ENCODE peak calls at places on chromosomes 6 and 20, in ten cellular contexts. H is astrocyte of the spinal cord; V is PC-3; R is activated CD8-positive, alpha-beta T cell treated with anti-CD3 and anti-CD28 coated beads for 36 hours; D is CD8-positive, alpha-beta T cell; W is kidney epithelial cell; P is astrocyte; I is progenitor cell of endocrine pancreas; G is AG09309; A is AG04450. B is an unnamed sample.

GRCh38 chr6:139757766-139758655 is 383.6 kb upstream of the CITED2 start:
- DNase-seq in H (peak), V (no peak), R (no peak), D (no peak), W (no peak), P (peak), I (no peak), G (peak), A (no peak), B (no peak)

GRCh38 chr6:12538881-12539357 is 177.6 kb upstream of the PHACTR1 start:
- DNase-seq in H (peak), V (no peak), R (no peak), D (no peak), W (no peak), P (peak), I (no peak), G (no peak), A (no peak), B (no peak)

GRCh38 chr6:44304282-44305199 is 8.6 kb downstream of the AARS2 start:
- DNase-seq in H (peak), V (peak), R (peak), D (peak), W (no peak), P (peak), I (no peak), G (no peak), A (no peak), B (peak)

GRCh38 chr6:122652431-122652830 is 42.2 kb downstream of the PKIB start:
- DNase-seq in H (peak), V (peak), R (no peak), D (no peak), W (peak), P (peak), I (no peak), G (no peak), A (no peak), B (peak)

GRCh38 chr6:41570270-41570615 is 24.1 kb downstream of the FOXP4 start:
- DNase-seq in H (no peak), V (no peak), R (no peak), D (no peak), W (no peak), P (no peak), I (no peak), G (no peak), A (no peak), B (no peak)

GRCh38 chr6:98946266-98946817 is 1.4 kb downstream of the FBXL4 start:
- DNase-seq in H (peak), V (no peak), R (no peak), D (no peak), W (no peak), P (no peak), I (no peak), G (no peak), A (no peak), B (no peak)

GRCh38 chr20:48339986-48340884 is 487.6 kb downstream of the PREX1 start:
- DNase-seq in H (no peak), V (no peak), R (peak), D (no peak), W (no peak), P (no peak), I (no peak), G (no peak), A (no peak), B (no peak)

GRCh38 chr20:3244613-3245012 is 5.6 kb upstream of the SLC4A11 start:
- DNase-seq in H (no peak), V (no peak), R (no peak), D (no peak), W (no peak), P (no peak), I (no peak), G (no peak), A (no peak), B (no peak)

GRCh38 chr20:16368645-16369292 is 204.5 kb downstream of the KIF16B start:
- DNase-seq in H (peak), V (peak), R (no peak), D (no peak), W (no peak), P (peak), I (no peak), G (peak), A (peak), B (no peak)

GRCh38 chr6:165766457-165766856 is 103.4 kb upstream of the PDE10A start:
- DNase-seq in H (peak), V (peak), R (no peak), D (no peak), W (peak), P (peak), I (no peak), G (no peak), A (no peak), B (no peak)

DNA sequence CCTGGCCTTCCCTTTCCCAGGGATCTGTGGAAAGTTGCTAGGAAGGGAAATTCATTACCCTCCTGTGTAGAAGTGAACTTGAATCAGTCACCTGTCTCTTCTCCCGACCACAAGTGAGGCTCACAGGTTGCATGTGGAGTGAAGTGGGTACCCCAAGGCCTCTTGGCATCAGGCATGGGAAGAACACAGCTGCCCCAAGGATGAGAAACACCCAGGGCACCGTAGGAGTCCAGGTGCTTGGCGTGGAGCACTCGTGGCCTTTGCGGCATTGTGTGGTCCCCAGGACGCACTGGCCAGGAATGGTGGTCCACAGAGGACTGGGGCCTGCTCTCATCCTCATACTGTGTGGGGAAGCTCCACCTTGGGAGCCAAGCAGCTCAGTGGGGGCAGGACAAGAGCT is 47.5 kb upstream of the VSX1 start:
- DNase-seq in H (no peak), V (no peak), R (no peak), D (no peak), W (no peak), P (no peak), I (no peak), G (no peak), A (no peak), B (no peak)
- TF ChIP-seq CTCF in H (no peak), V (no peak), R (no peak), D (no peak), W (no peak), P (no peak), I (no peak), G (no peak), A (no peak), B (no peak)

GRCh38 chr6:33764036-33764435 is 17.3 kb upstream of the IP6K3 start:
- DNase-seq in H (no peak), V (no peak), R (no peak), D (no peak), W (no peak), P (no peak), I (no peak), G (no peak), A (no peak), B (no peak)
- TF ChIP-seq CTCF in H (no peak), V (no peak), R (no peak), D (no peak), W (no peak), P (no peak), I (no peak), G (no peak), A (no peak), B (no peak)

DNA sequence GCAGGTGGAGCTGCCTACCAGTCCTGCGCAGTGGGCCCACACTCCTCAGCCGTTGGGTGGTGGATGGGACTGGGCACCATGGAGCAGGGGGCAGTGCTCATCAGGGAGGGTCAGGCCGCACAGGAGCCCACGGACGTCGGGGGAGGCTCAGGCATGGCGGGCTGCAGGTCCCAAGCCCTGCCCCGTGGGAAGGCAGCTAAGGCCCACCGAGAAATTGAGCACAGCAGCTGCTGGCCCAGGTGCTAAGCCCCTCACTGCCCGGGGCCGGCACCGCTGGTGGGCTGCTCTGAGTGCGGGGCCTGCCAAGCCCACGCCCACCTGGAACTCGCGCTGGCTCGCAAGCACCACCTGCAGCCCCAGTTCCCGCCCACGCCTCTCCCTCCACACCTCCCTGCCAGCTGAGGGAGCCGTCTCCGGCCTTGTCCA is 30.2 kb upstream of the ID4 start:
- DNase-seq in H (no peak), V (no peak), R (no peak), D (no peak), W (no peak), P (no peak), I (no peak), G (no peak), A (no peak), B (no peak)
- TF ChIP-seq CTCF in H (no peak), V (no peak), R (no peak), D (no peak), W (no peak), P (no peak), I (no peak), G (no peak), A (no peak), B (no peak)

GRCh38 chr6:137707038-137707589 is 159.9 kb upstream of the TNFAIP3 start:
- DNase-seq in H (no peak), V (no peak), R (no peak), D (no peak), W (no peak), P (no peak), I (no peak), G (no peak), A (no peak), B (no peak)

GRCh38 chr6:137708481-137708880 is 158.6 kb upstream of the TNFAIP3 start:
- DNase-seq in H (no peak), V (no peak), R (no peak), D (no peak), W (no peak), P (no peak), I (no peak), G (no peak), A (no peak), B (no peak)

GRCh38 chr6:137711929-137712328 is 155.1 kb upstream of the TNFAIP3 start:
- DNase-seq in H (no peak), V (no peak), R (no peak), D (no peak), W (no peak), P (no peak), I (no peak), G (no peak), A (no peak), B (no peak)

GRCh38 chr6:137707590-137708360 is 159.3 kb upstream of the TNFAIP3 start:
- DNase-seq in H (peak), V (peak), R (peak), D (peak), W (no peak), P (peak), I (no peak), G (peak), A (peak), B (no peak)

GRCh38 chr6:137709424-137710281 is 157.4 kb upstream of the TNFAIP3 start:
- DNase-seq in H (peak), V (peak), R (peak), D (no peak), W (no peak), P (peak), I (no peak), G (no peak), A (no peak), B (no peak)
- TF ChIP-seq CTCF in H (no peak), V (peak), R (no peak), D (no peak), W (no peak), P (no peak), I (no peak), G (no peak), A (peak), B (no peak)

GRCh38 chr6:78942451-78942850 is 75.1 kb downstream of the IRAK1BP1 start:
- DNase-seq in H (peak), V (no peak), R (no peak), D (no peak), W (no peak), P (peak), I (no peak), G (no peak), A (no peak), B (no peak)

GRCh38 chr6:78952362-78952761 is 85.0 kb downstream of the IRAK1BP1 start:
- DNase-seq in H (no peak), V (no peak), R (no peak), D (no peak), W (no peak), P (no peak), I (no peak), G (no peak), A (no peak), B (no peak)

GRCh38 chr6:78947962-78948361 is 80.6 kb downstream of the IRAK1BP1 start:
- DNase-seq in H (peak), V (peak), R (no peak), D (no peak), W (no peak), P (peak), I (no peak), G (peak), A (peak), B (no peak)

GRCh38 chr6:78948785-78949184 is 81.4 kb downstream of the IRAK1BP1 start:
- DNase-seq in H (no peak), V (no peak), R (no peak), D (no peak), W (no peak), P (no peak), I (no peak), G (no peak), A (no peak), B (no peak)

DNA sequence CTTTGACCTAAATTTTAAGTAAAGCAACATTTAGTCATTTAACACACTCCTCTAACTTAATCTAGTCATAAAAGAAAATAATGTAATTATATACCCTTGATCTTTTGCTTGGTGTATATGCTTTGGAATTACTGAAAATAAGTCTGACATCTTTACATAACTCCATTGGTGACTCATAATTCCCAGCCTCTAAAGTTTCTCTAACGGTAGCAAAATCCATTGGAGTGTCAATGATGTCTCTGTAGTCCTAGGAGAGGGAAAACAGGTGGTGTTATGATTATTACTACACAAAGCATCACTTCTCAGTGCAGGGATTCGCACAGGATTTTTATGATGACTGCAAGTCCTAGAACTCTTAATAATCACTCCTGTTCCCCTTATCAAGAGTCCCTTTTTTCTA is 80.2 kb downstream of the IRAK1BP1 start:
- DNase-seq in H (peak), V (peak), R (no peak), D (no peak), W (no peak), P (peak), I (no peak), G (no peak), A (peak), B (no peak)
- TF ChIP-seq CTCF in H (no peak), V (no peak), R (no peak), D (no peak), W (no peak), P (no peak), I (no peak), G (no peak), A (no peak), B (no peak)

DNA sequence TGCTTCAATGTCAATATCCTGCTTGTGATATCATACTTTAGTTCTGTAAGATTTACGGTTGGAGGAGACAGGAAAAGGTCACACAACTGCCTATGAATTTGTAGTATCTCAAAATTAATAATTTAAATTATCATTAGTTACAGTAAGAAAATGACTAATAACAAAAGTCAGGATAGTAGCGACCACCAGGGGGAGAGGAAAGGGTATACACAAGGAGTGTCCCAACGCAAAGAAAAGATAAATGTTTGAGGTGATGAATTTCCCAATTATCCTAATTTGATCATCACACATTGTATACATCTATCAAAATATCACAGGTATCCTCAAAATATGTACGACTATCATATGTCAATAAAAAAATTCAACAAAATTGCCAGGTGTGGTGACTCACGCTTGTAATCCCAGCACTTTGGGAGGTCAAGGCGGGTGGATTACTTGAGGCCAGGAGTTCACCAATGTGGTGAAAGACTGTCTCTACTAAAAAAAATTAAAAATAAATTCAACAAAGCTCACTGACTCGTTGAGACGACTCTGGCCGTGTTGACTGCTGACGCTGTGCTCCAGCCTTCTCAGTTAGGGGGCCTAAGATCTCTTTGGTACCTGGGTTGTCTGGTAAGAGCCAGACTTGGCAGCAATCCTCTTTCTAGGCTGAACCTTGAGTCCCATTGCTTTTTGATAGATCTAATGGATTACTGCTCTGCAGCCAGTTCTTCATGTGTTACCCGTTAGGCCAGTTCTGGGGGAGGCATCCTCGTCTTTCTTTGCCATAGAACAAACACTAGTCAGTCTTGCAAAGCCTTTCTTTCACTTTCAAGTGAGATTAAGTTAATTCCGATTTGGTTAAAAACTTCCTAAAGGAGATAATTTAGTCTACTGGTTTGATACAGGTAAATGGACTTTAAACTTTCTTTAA is 9.0 kb upstream of the OVOL2 start:
- DNase-seq in H (no peak), V (peak), R (no peak), D (no peak), W (no peak), P (no peak), I (no peak), G (no peak), A (no peak), B (no peak)
- TF ChIP-seq CTCF in H (no peak), V (peak), R (no peak), D (no peak), W (peak), P (no peak), I (peak), G (no peak), A (no peak), B (peak)

DNA sequence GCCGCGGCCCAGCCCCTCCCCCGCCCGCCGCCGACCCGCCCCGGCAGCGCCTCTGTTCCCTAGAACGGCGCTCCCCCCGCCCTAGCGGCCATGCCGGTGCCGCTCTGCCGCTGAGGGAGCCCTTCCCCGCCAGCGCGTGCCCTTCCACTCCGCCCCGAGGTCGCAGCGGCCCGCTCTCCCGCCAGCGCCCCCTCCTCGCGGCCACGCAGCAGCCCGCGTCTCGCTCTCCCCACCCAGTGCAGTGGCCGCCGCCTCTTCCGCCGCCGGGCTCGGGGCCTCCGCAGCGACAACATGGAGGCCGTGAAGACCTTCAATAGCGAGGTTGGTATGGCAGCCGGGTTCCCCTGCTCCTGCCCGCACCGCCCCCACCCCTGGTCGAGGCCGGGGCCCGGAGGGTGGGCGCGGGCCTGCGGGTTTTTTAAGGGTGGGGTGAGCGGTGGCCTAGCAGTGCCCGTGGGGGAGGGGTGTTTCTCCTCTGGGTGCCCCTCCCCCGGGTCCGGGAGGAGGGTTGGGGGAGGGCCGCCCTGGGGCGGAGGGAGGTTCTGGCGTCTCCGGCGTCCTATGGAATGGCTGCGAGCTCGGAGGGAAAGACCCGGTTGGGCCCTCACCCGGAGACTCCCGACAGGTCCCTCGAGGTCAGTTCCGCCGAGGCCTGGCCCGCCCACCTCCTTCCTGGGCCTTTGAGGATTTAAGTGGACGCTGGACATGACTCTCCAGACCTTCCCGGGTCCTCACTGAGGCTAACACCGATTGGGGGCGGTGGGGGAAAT is 579 bp downstream of the SCAF8 start:
- DNase-seq in H (peak), V (peak), R (peak), D (peak), W (peak), P (peak), I (peak), G (peak), A (peak), B (peak)
- TF ChIP-seq CTCF in H (no peak), V (no peak), R (no peak), D (no peak), W (no peak), P (no peak), I (no peak), G (no peak), A (no peak), B (no peak)

GRCh38 chr6:5995705-5996686 is 10.7 kb downstream of the NRN1 start:
- DNase-seq in H (peak), V (no peak), R (peak), D (no peak), W (no peak), P (no peak), I (peak), G (no peak), A (no peak), B (no peak)
- TF ChIP-seq CTCF in H (peak), V (no peak), R (no peak), D (no peak), W (peak), P (no peak), I (peak), G (peak), A (peak), B (no peak)

DNA sequence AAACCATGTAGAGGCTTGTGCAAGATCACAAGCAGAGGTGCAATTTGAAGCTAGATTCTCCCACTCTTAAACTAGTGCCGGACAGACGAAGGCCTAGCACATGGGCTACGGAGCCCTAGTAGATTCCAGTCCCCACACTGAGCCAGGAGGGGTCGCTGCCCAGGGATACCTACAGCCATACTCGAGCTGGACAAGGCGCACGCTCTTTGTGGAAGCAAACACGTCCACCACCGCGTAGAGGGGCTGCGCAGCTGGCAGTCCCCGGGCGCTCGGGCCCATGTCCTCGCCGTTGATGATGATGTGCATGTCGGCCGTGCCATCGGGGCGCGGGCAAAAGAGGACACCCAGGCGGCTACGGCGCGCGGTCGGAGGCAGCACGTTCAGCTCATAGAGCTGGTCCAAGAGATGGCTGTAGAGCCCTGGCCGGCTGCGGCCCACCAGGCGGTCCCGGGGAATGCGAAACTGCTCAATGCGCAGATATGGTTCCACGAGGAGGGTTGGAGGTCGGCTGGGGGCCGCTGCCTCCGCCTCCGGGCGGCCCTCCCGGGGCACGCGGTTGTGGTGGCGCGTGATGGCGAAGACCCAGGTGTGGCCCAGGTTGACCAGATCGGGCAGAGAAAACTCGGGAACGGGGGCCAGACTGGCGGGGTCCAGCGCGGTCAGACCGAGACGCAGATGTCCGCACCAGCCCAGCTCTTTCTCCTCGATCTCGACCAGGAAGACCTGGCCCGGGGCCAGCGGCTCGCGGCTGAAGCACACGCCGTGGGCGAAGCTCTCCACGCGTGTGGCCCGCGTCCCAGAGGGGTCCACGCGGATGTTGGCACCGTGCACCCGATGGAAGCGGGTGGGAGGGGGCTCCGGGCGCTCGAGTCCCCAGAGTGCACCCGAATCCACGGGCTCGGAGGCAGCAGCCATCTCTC is 671 bp downstream of the NEURL2 start:
- DNase-seq in H (peak), V (no peak), R (peak), D (peak), W (no peak), P (peak), I (peak), G (no peak), A (no peak), B (peak)
- TF ChIP-seq CTCF in H (peak), V (no peak), R (peak), D (peak), W (peak), P (peak), I (peak), G (peak), A (peak), B (peak)

B was measured in D721Med.